ENCODE peak calls at places on chromosome 4, in four cellular contexts. Z, W, C and G are unnamed samples.

GRCh38 chr4:142095886-142096605 is 459.7 kb downstream of the IL15 start:
- DNase-seq in Z (peak; percentile 86), W (no peak), C (no peak), G (no peak)

GRCh38 chr4:76969941-76970529 is 20.5 kb downstream of the SEPTIN11 start:
- DNase-seq in Z (no peak), W (no peak), C (no peak), G (no peak)

GRCh38 chr4:15778742-15779231 is 659 bp downstream of the CD38 start:
- DNase-seq in Z (peak; percentile 41), W (peak; percentile 16), C (no peak), G (no peak)

GRCh38 chr4:100008048-100008447 is 58.0 kb upstream of the H2AZ1 start:
- DNase-seq in Z (peak; percentile 9), W (no peak), C (no peak), G (no peak)

GRCh38 chr4:70365479-70365878 is 4.9 kb downstream of the SMR3A start:
- DNase-seq in Z (no peak), W (no peak), C (no peak), G (peak; percentile 23)

GRCh38 chr4:4704267-4704666 is 155.2 kb upstream of the MSX1 start:
- DNase-seq in Z (no peak), W (no peak), C (no peak), G (no peak)

GRCh38 chr4:87077834-87078585 is 142.4 kb downstream of the KLHL8 start:
- DNase-seq in Z (no peak), W (no peak), C (no peak), G (no peak)

GRCh38 chr4:180542445-180543100 is 1700.6 kb upstream of the TENM3 start:
- DNase-seq in Z (peak; percentile 7), W (no peak), C (no peak), G (no peak)

GRCh38 chr4:2416564-2417195 is 1.8 kb downstream of the ZFYVE28 start:
- DNase-seq in Z (no peak), W (peak; percentile 73), C (peak; percentile 54), G (no peak)

GRCh38 chr4:169417629-169418282 is 147.0 kb upstream of the SH3RF1 start:
- DNase-seq in Z (no peak), W (no peak), C (no peak), G (peak; percentile 27)

GRCh38 chr4:77232653-77233052 is 75.6 kb downstream of the CCNG2 start:
- DNase-seq in Z (peak; percentile 1), W (no peak), C (no peak), G (no peak)

GRCh38 chr4:76947369-76947768 is 2.2 kb upstream of the SEPTIN11 start:
- DNase-seq in Z (no peak), W (no peak), C (peak; percentile 43), G (no peak)

GRCh38 chr4:81084029-81084428 is 53.5 kb downstream of the BMP3 start:
- DNase-seq in Z (peak; percentile 10), W (no peak), C (no peak), G (peak; percentile 10)

GRCh38 chr4:90159193-90159592 is 32.0 kb downstream of the CCSER1 start:
- DNase-seq in Z (no peak), W (no peak), C (no peak), G (no peak)

GRCh38 chr4:159435561-159436023 is 332.7 kb downstream of the RAPGEF2 start:
- DNase-seq in Z (no peak), W (no peak), C (no peak), G (peak; percentile 18)

GRCh38 chr4:6368601-6369000 is 99.0 kb downstream of the WFS1 start:
- DNase-seq in Z (no peak), W (no peak), C (no peak), G (no peak)

GRCh38 chr4:30828290-30828926 is 108.2 kb downstream of the PCDH7 start:
- DNase-seq in Z (no peak), W (no peak), C (no peak), G (no peak)

GRCh38 chr4:140372607-140373327 is 679 bp upstream of the SCOC start:
- DNase-seq in Z (peak; percentile 16), W (no peak), C (peak; percentile 31), G (peak; percentile 16)

GRCh38 chr4:135050086-135050717 is 848.6 kb upstream of the PABPC4L start:
- DNase-seq in Z (no peak), W (no peak), C (no peak), G (no peak)

GRCh38 chr4:147965056-147965455 is 233.2 kb downstream of the ARHGAP10 start:
- DNase-seq in Z (no peak), W (no peak), C (no peak), G (no peak)

GRCh38 chr4:153131478-153132069 is 72.7 kb upstream of the TRIM2 start:
- DNase-seq in Z (no peak), W (no peak), C (no peak), G (no peak)

GRCh38 chr4:165873298-165874071 is 448 bp downstream of the TLL1 start:
- DNase-seq in Z (peak; percentile 7), W (peak; percentile 57), C (no peak), G (peak; percentile 3)

GRCh38 chr4:3346146-3346545 is 53.3 kb downstream of the RGS12 start:
- DNase-seq in Z (peak; percentile 60), W (no peak), C (peak; percentile 68), G (peak; percentile 81)

GRCh38 chr4:141021397-141022194 is 111.7 kb downstream of the RNF150 start:
- DNase-seq in Z (no peak), W (no peak), C (no peak), G (no peak)

GRCh38 chr4:118858779-118859178 is 22.9 kb upstream of the SEC24D start:
- DNase-seq in Z (no peak), W (no peak), C (no peak), G (no peak)
- TF ChIP-seq NR3C1 in Z (no peak), W (no peak), C (no peak), G (no peak)

GRCh38 chr4:40275065-40275464 is 60.1 kb upstream of the CHRNA9 start:
- DNase-seq in Z (no peak), W (no peak), C (no peak), G (no peak)
- TF ChIP-seq NR3C1 in Z (no peak), W (no peak), C (no peak), G (no peak)

GRCh38 chr4:83905952-83906351 is 370.0 kb downstream of the GPAT3 start:
- DNase-seq in Z (peak; percentile 17), W (peak; percentile 48), C (no peak), G (peak; percentile 3)

GRCh38 chr4:83910693-83911092 is 374.8 kb downstream of the GPAT3 start:
- DNase-seq in Z (no peak), W (no peak), C (no peak), G (no peak)

DNA sequence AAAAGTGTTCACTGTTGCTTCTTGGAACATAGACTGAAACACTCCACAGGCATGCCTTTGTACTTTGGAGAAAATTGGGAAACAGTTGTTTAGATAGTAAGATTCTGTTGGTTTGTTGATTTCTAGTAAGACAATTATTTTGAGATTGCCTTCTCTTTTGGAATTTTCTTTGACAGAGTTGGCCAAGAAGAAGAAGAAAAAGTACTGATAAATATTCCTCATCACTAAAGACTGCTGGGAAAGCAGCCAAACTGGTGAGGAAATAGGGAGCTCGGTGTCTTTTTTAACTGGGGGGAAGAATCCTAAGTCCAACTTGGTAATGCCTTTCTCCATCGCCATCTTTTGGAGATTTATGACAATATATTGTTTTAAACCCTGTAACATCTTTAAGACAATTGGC is 370.7 kb downstream of the GPAT3 start:
- DNase-seq in Z (no peak), W (no peak), C (no peak), G (no peak)
- TF ChIP-seq NR3C1 in Z (no peak), W (no peak), C (no peak), G (no peak)

DNA sequence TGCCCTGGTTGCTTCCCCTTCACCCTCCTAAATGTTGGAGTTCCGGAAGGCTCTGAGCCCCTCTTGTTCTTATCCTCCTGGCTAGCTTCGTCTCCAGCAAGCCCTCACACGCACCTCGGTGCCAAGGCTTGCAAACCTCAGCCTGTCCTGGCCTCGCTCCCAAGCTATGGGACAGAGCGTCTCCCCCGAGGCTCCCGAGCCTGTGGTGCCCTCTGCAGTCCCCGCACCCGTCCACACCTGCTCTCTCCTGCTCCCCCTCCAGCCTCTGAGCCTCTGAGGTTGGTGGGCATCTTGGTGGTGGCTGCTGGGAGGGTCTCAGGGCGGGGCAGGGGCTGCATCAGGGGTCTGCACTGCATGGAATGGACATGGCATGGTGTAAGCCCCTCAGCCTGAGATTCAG is 63.2 kb downstream of the TRMT44 start:
- DNase-seq in Z (no peak), W (no peak), C (no peak), G (no peak)
- TF ChIP-seq NR3C1 in Z (no peak), W (no peak), C (no peak), G (no peak)

GRCh38 chr4:72701987-72702819 is 133.2 kb upstream of the ADAMTS3 start:
- DNase-seq in Z (peak; percentile 45), W (peak; percentile 13), C (peak; percentile 41), G (peak; percentile 42)
- TF ChIP-seq NR3C1 in Z (no peak), W (no peak), C (no peak), G (no peak)

GRCh38 chr4:38570647-38571326 is 93.2 kb upstream of the KLF3 start:
- DNase-seq in Z (no peak), W (no peak), C (no peak), G (peak; percentile 19)
- TF ChIP-seq NR3C1 in Z (no peak), W (no peak), C (no peak), G (no peak)

GRCh38 chr4:150960079-150960478 is 55.0 kb downstream of the LRBA start:
- DNase-seq in Z (peak; percentile 56), W (no peak), C (peak; percentile 48), G (peak; percentile 35)

GRCh38 chr4:150961566-150961965 is 53.5 kb downstream of the LRBA start:
- DNase-seq in Z (no peak), W (no peak), C (no peak), G (no peak)

GRCh38 chr4:150964754-150965153 is 50.3 kb downstream of the LRBA start:
- DNase-seq in Z (no peak), W (no peak), C (no peak), G (no peak)

GRCh38 chr4:150962245-150962644 is 52.8 kb downstream of the LRBA start:
- DNase-seq in Z (no peak), W (no peak), C (no peak), G (no peak)

GRCh38 chr4:150960818-150961217 is 54.3 kb downstream of the LRBA start:
- DNase-seq in Z (peak; percentile 53), W (peak; percentile 69), C (peak; percentile 57), G (peak; percentile 35)
- TF ChIP-seq NR3C1 in Z (no peak), W (no peak), C (no peak), G (no peak)

GRCh38 chr4:176641237-176641636 is 151.5 kb downstream of the VEGFC start:
- DNase-seq in Z (no peak), W (no peak), C (no peak), G (no peak)
- TF ChIP-seq NR3C1 in Z (no peak), W (no peak), C (no peak), G (no peak)